ENCODE peak calls at places on chromosomes 16 and 17, in ten cellular contexts. One of them, this sample, is unnamed.

GRCh38 chr16:81189100-81189664 is 49.3 kb upstream of the BCO1 start:
- DNase-seq in spleen: no peak
- DNase-seq in body of pancreas: peak
- DNase-seq in Peyer's patch: peak
- DNase-seq in endothelial cell of umbilical vein: no peak
- DNase-seq in NB4: no peak
- DNase-seq in right lobe of liver: no peak
- DNase-seq in A549: no peak
- DNase-seq in stomach: peak
- DNase-seq in sigmoid colon: peak
- DNase-seq in this sample: peak

GRCh38 chr17:65824901-65825300 is 263.5 kb upstream of the AXIN2 start:
- DNase-seq in spleen: no peak
- DNase-seq in body of pancreas: no peak
- DNase-seq in Peyer's patch: no peak
- DNase-seq in endothelial cell of umbilical vein: peak
- DNase-seq in NB4: no peak
- DNase-seq in right lobe of liver: no peak
- DNase-seq in A549: no peak
- DNase-seq in stomach: no peak
- DNase-seq in sigmoid colon: no peak
- DNase-seq in this sample: no peak

GRCh38 chr17:38897671-38898290 is 27.6 kb upstream of the LASP1NB start:
- DNase-seq in spleen: peak
- DNase-seq in body of pancreas: no peak
- DNase-seq in Peyer's patch: peak
- DNase-seq in endothelial cell of umbilical vein: peak
- DNase-seq in NB4: no peak
- DNase-seq in right lobe of liver: no peak
- DNase-seq in A549: no peak
- DNase-seq in stomach: no peak
- DNase-seq in sigmoid colon: no peak
- DNase-seq in this sample: no peak

GRCh38 chr17:66562119-66562518 is 259.7 kb downstream of the PRKCA start:
- DNase-seq in spleen: no peak
- DNase-seq in body of pancreas: no peak
- DNase-seq in Peyer's patch: no peak
- DNase-seq in endothelial cell of umbilical vein: no peak
- DNase-seq in NB4: no peak
- DNase-seq in right lobe of liver: no peak
- DNase-seq in A549: no peak
- DNase-seq in stomach: no peak
- DNase-seq in sigmoid colon: no peak
- DNase-seq in this sample: no peak

GRCh38 chr17:4950757-4951204 is at the start of gene ENO3:
- DNase-seq in spleen: no peak
- DNase-seq in body of pancreas: no peak
- DNase-seq in Peyer's patch: no peak
- DNase-seq in endothelial cell of umbilical vein: no peak
- DNase-seq in NB4: no peak
- DNase-seq in right lobe of liver: peak
- DNase-seq in A549: no peak
- DNase-seq in stomach: no peak
- DNase-seq in sigmoid colon: no peak
- DNase-seq in this sample: no peak

GRCh38 chr17:66978514-66979061 is 14.1 kb downstream of the CACNG4 start:
- DNase-seq in spleen: no peak
- DNase-seq in body of pancreas: no peak
- DNase-seq in Peyer's patch: no peak
- DNase-seq in endothelial cell of umbilical vein: no peak
- DNase-seq in NB4: no peak
- DNase-seq in right lobe of liver: no peak
- DNase-seq in A549: no peak
- DNase-seq in stomach: no peak
- DNase-seq in sigmoid colon: no peak
- DNase-seq in this sample: no peak

GRCh38 chr17:47724705-47725104 is 8.3 kb upstream of the TBX21 start:
- DNase-seq in spleen: no peak
- DNase-seq in body of pancreas: no peak
- DNase-seq in Peyer's patch: no peak
- DNase-seq in endothelial cell of umbilical vein: no peak
- DNase-seq in NB4: no peak
- DNase-seq in right lobe of liver: no peak
- DNase-seq in A549: no peak
- DNase-seq in stomach: no peak
- DNase-seq in sigmoid colon: no peak
- DNase-seq in this sample: no peak

GRCh38 chr17:69058165-69058564 is 2.6 kb downstream of the ABCA9 start:
- DNase-seq in spleen: no peak
- DNase-seq in body of pancreas: no peak
- DNase-seq in Peyer's patch: no peak
- DNase-seq in endothelial cell of umbilical vein: no peak
- DNase-seq in NB4: peak
- DNase-seq in right lobe of liver: no peak
- DNase-seq in A549: peak
- DNase-seq in stomach: no peak
- DNase-seq in sigmoid colon: no peak
- DNase-seq in this sample: no peak

GRCh38 chr16:13554643-13555042 is 365.3 kb upstream of the ERCC4 start:
- DNase-seq in spleen: no peak
- DNase-seq in body of pancreas: no peak
- DNase-seq in Peyer's patch: no peak
- DNase-seq in endothelial cell of umbilical vein: no peak
- DNase-seq in NB4: no peak
- DNase-seq in right lobe of liver: no peak
- DNase-seq in A549: no peak
- DNase-seq in stomach: no peak
- DNase-seq in sigmoid colon: no peak
- DNase-seq in this sample: no peak

GRCh38 chr16:11474617-11475291 is 112.0 kb downstream of the LITAF start:
- DNase-seq in spleen: no peak
- DNase-seq in body of pancreas: no peak
- DNase-seq in Peyer's patch: no peak
- DNase-seq in endothelial cell of umbilical vein: no peak
- DNase-seq in NB4: no peak
- DNase-seq in right lobe of liver: no peak
- DNase-seq in A549: peak
- DNase-seq in stomach: peak
- DNase-seq in sigmoid colon: no peak
- DNase-seq in this sample: no peak

GRCh38 chr16:87132361-87133014 is 184.7 kb downstream of the C16orf95 start:
- DNase-seq in spleen: no peak
- DNase-seq in body of pancreas: no peak
- DNase-seq in Peyer's patch: no peak
- DNase-seq in endothelial cell of umbilical vein: no peak
- DNase-seq in NB4: no peak
- DNase-seq in right lobe of liver: no peak
- DNase-seq in A549: no peak
- DNase-seq in stomach: no peak
- DNase-seq in sigmoid colon: peak
- DNase-seq in this sample: peak

GRCh38 chr17:47720754-47721533 is 12.1 kb upstream of the TBX21 start:
- DNase-seq in spleen: peak
- DNase-seq in body of pancreas: no peak
- DNase-seq in Peyer's patch: peak
- DNase-seq in endothelial cell of umbilical vein: no peak
- DNase-seq in NB4: peak
- DNase-seq in right lobe of liver: no peak
- DNase-seq in A549: no peak
- DNase-seq in stomach: no peak
- DNase-seq in sigmoid colon: no peak
- DNase-seq in this sample: no peak

GRCh38 chr16:16021988-16022682 is 72.7 kb downstream of the ABCC1 start:
- DNase-seq in spleen: peak
- DNase-seq in body of pancreas: peak
- DNase-seq in Peyer's patch: peak
- DNase-seq in endothelial cell of umbilical vein: peak
- DNase-seq in NB4: peak
- DNase-seq in right lobe of liver: peak
- DNase-seq in A549: peak
- DNase-seq in stomach: peak
- DNase-seq in sigmoid colon: peak
- DNase-seq in this sample: peak

GRCh38 chr17:66634193-66634592 is 200.7 kb upstream of the CACNG5 start:
- DNase-seq in spleen: no peak
- DNase-seq in body of pancreas: no peak
- DNase-seq in Peyer's patch: no peak
- DNase-seq in endothelial cell of umbilical vein: no peak
- DNase-seq in NB4: no peak
- DNase-seq in right lobe of liver: no peak
- DNase-seq in A549: no peak
- DNase-seq in stomach: no peak
- DNase-seq in sigmoid colon: no peak
- DNase-seq in this sample: no peak

GRCh38 chr17:47719411-47720152 is 13.5 kb upstream of the TBX21 start:
- DNase-seq in spleen: no peak
- DNase-seq in body of pancreas: no peak
- DNase-seq in Peyer's patch: no peak
- DNase-seq in endothelial cell of umbilical vein: no peak
- DNase-seq in NB4: peak
- DNase-seq in right lobe of liver: no peak
- DNase-seq in A549: no peak
- DNase-seq in stomach: no peak
- DNase-seq in sigmoid colon: no peak
- DNase-seq in this sample: no peak

GRCh38 chr17:11628374-11628773 is 30.1 kb downstream of the DNAH9 start:
- DNase-seq in spleen: no peak
- DNase-seq in body of pancreas: no peak
- DNase-seq in Peyer's patch: no peak
- DNase-seq in endothelial cell of umbilical vein: no peak
- DNase-seq in NB4: no peak
- DNase-seq in right lobe of liver: no peak
- DNase-seq in A549: peak
- DNase-seq in stomach: no peak
- DNase-seq in sigmoid colon: no peak
- DNase-seq in this sample: peak

GRCh38 chr17:34581446-34582184 is 2.2 kb downstream of the TMEM132E start:
- DNase-seq in spleen: no peak
- DNase-seq in body of pancreas: no peak
- DNase-seq in Peyer's patch: no peak
- DNase-seq in endothelial cell of umbilical vein: no peak
- DNase-seq in NB4: no peak
- DNase-seq in right lobe of liver: no peak
- DNase-seq in A549: no peak
- DNase-seq in stomach: no peak
- DNase-seq in sigmoid colon: no peak
- DNase-seq in this sample: no peak
- TF ChIP-seq CTCF in spleen: no peak
- TF ChIP-seq CTCF in body of pancreas: no peak
- TF ChIP-seq CTCF in Peyer's patch: no peak
- TF ChIP-seq CTCF in endothelial cell of umbilical vein: no peak
- TF ChIP-seq CTCF in NB4: no peak
- TF ChIP-seq CTCF in right lobe of liver: no peak
- TF ChIP-seq CTCF in A549: no peak
- TF ChIP-seq CTCF in stomach: no peak
- TF ChIP-seq CTCF in sigmoid colon: no peak
- TF ChIP-seq CTCF in this sample: no peak

GRCh38 chr16:88651276-88651988 is 579 bp upstream of the CYBA start:
- DNase-seq in spleen: peak
- DNase-seq in body of pancreas: peak
- DNase-seq in Peyer's patch: peak
- DNase-seq in endothelial cell of umbilical vein: no peak
- DNase-seq in NB4: peak
- DNase-seq in right lobe of liver: peak
- DNase-seq in A549: peak
- DNase-seq in stomach: peak
- DNase-seq in sigmoid colon: no peak
- DNase-seq in this sample: peak
- H3K4me3 ChIP-seq in spleen: peak
- H3K4me3 ChIP-seq in body of pancreas: peak
- H3K4me3 ChIP-seq in Peyer's patch: peak
- H3K4me3 ChIP-seq in endothelial cell of umbilical vein: no peak
- H3K4me3 ChIP-seq in NB4: peak
- H3K4me3 ChIP-seq in right lobe of liver: peak
- H3K4me3 ChIP-seq in A549: peak
- H3K4me3 ChIP-seq in stomach: peak
- H3K4me3 ChIP-seq in sigmoid colon: peak
- H3K4me3 ChIP-seq in this sample: peak

DNA sequence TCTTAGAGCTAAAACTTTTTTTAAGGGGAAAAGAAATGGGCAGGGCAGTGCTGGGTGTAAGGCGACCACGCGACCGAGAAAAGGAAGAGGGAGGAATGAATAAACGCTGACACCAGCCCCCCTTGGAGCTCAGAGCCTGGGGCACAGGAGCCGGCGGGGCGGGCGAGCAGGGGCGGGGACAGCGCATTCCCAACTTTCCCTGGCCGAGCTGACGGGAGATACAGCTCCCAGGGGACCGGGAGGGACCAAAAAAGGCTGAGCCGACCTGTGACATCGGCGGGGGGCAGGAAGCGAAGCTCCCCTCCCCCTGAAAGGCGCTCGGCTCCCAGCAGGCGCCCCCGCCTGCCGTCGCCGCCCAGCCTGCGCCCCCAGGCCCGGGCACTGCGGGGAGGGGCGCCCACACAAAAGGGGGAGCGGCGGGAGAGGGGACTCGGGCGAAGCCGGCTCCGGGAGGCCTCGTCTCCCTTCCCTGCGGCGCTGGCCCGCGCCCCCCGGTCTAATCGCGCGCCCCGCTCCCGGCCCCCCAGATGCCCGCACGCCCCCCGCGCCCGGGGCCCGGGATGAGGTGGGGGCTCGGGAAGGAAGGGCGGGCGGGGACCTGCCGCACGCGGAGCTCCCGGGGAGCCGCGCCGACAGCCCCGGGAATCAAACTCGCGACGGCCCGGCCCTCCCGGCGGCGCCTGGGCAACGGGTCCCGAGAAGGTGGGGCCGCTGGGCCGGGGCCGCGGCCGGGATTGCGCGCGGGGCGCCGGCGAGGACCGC is 610 bp downstream of the CUEDC1 start:
- DNase-seq in spleen: peak
- DNase-seq in body of pancreas: peak
- DNase-seq in Peyer's patch: no peak
- DNase-seq in endothelial cell of umbilical vein: peak
- DNase-seq in NB4: no peak
- DNase-seq in right lobe of liver: peak
- DNase-seq in A549: peak
- DNase-seq in stomach: peak
- DNase-seq in sigmoid colon: peak
- DNase-seq in this sample: peak
- TF ChIP-seq POLR2A in spleen: no peak
- TF ChIP-seq POLR2A in body of pancreas: peak
- TF ChIP-seq POLR2A in Peyer's patch: no peak
- TF ChIP-seq POLR2A in endothelial cell of umbilical vein: no peak
- TF ChIP-seq POLR2A in NB4: no peak
- TF ChIP-seq POLR2A in right lobe of liver: no peak
- TF ChIP-seq POLR2A in A549: peak
- TF ChIP-seq POLR2A in stomach: no peak
- TF ChIP-seq POLR2A in sigmoid colon: peak
- TF ChIP-seq POLR2A in this sample: no peak

DNA sequence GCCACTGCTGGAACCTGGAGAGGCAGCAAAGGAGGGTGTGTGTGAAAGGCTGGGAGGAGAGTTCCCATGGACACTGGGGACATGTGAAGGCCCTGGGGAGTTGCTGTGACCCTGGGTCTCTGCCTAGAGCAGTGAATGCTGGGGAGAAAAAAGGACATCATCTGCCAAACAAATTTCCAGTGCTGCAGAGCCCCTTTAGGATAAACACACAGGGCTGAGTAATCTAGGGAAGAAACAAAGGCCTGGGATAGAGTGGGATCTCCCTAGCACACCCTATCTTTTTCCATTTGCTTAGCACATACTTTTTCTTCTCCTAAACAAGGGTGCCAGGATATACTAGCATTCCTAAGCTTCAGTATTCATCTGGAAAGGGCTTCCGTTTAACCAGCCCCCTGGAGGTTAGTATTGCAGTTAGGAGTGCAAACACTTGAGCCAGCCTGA is 3.3 kb upstream of the HIGD1B start:
- DNase-seq in spleen: peak
- DNase-seq in body of pancreas: no peak
- DNase-seq in Peyer's patch: no peak
- DNase-seq in endothelial cell of umbilical vein: peak
- DNase-seq in NB4: no peak
- DNase-seq in right lobe of liver: no peak
- DNase-seq in A549: no peak
- DNase-seq in stomach: no peak
- DNase-seq in sigmoid colon: no peak
- DNase-seq in this sample: no peak
- TF ChIP-seq CTCF in spleen: no peak
- TF ChIP-seq CTCF in body of pancreas: no peak
- TF ChIP-seq CTCF in Peyer's patch: no peak
- TF ChIP-seq CTCF in endothelial cell of umbilical vein: peak
- TF ChIP-seq CTCF in NB4: no peak
- TF ChIP-seq CTCF in right lobe of liver: no peak
- TF ChIP-seq CTCF in A549: no peak
- TF ChIP-seq CTCF in stomach: no peak
- TF ChIP-seq CTCF in sigmoid colon: no peak
- TF ChIP-seq CTCF in this sample: no peak

This sample was measured in lower leg skin.